ENCODE peak calls at places on chromosomes 13 and 19, in six cellular contexts. G is heart left ventricle, Q is A549, I is lower leg skin, T is HepG2, M is body of pancreas. Z is an unnamed sample.

GRCh38 chr13:99415851-99416331 is 85.4 kb upstream of the TM9SF2 start:
- DNase-seq in Q (no peak), I (peak), M (no peak), T (no peak), G (no peak), Z (no peak)

GRCh38 chr13:36163809-36164308 is 32.7 kb upstream of the DCLK1 start:
- DNase-seq in I (peak), Q (no peak), G (peak), T (no peak), M (peak), Z (no peak)

GRCh38 chr19:35106898-35107540 is 8.6 kb upstream of the FXYD3 start:
- DNase-seq in M (no peak), Q (no peak), I (no peak), G (no peak), T (no peak), Z (no peak)

GRCh38 chr13:111954681-111955411 is 112.1 kb upstream of the SOX1 start:
- DNase-seq in M (no peak), I (no peak), G (no peak), T (no peak), Q (no peak), Z (no peak)

GRCh38 chr13:90104764-90105163 is 1242.7 kb upstream of the MIR17HG start:
- DNase-seq in M (no peak), I (no peak), Q (no peak), T (no peak), G (no peak), Z (no peak)

GRCh38 chr19:41974652-41975051 is 15.5 kb upstream of the RABAC1 start:
- DNase-seq in G (no peak), Q (no peak), M (no peak), I (no peak), T (no peak), Z (no peak)

GRCh38 chr13:77891041-77891440 is 27.6 kb downstream of the EDNRB start:
- DNase-seq in T (no peak), I (no peak), Q (no peak), M (no peak), G (no peak), Z (no peak)

GRCh38 chr13:46864941-46865340 is 31.9 kb downstream of the HTR2A start:
- DNase-seq in G (no peak), T (no peak), M (no peak), I (no peak), Q (no peak), Z (no peak)

GRCh38 chr13:50459046-50459445 is 384.4 kb downstream of the DLEU7 start:
- DNase-seq in I (no peak), T (no peak), M (no peak), G (no peak), Q (no peak), Z (no peak)

GRCh38 chr13:46382224-46382623 is 4.8 kb downstream of the RUBCNL start:
- DNase-seq in T (no peak), M (no peak), Q (no peak), G (no peak), I (no peak), Z (no peak)

GRCh38 chr19:6963937-6964336 is 57.3 kb downstream of the MBD3L2B start:
- DNase-seq in I (no peak), G (no peak), T (no peak), Q (no peak), M (no peak), Z (no peak)

GRCh38 chr19:48290341-48290922 is 20.6 kb downstream of the ZNF114 start:
- DNase-seq in Q (peak), G (no peak), M (no peak), T (no peak), I (no peak), Z (peak)

GRCh38 chr19:50657672-50658437 is 8.6 kb downstream of the C19orf81 start:
- DNase-seq in M (peak), T (peak), Q (peak), G (peak), I (peak), Z (peak)

GRCh38 chr19:30419581-30420180 is 47.5 kb downstream of the ZNF536 start:
- DNase-seq in M (no peak), G (no peak), I (peak), T (no peak), Q (no peak), Z (peak)

GRCh38 chr19:35978271-35978670 is 16.7 kb upstream of the SDHAF1 start:
- DNase-seq in I (no peak), T (no peak), G (no peak), Q (no peak), M (no peak), Z (no peak)

GRCh38 chr19:16062789-16063188 is 13.5 kb upstream of the TPM4 start:
- DNase-seq in M (peak), I (peak), Q (no peak), G (no peak), T (no peak), Z (no peak)

GRCh38 chr13:65882810-65883209 is 1347.3 kb downstream of the PCDH9 start:
- DNase-seq in Q (no peak), M (no peak), G (no peak), T (no peak), I (no peak), Z (no peak)

GRCh38 chr19:10113592-10113963 is 2.1 kb downstream of the P2RY11 start:
- DNase-seq in T (no peak), Q (no peak), G (no peak), M (no peak), I (no peak), Z (no peak)

GRCh38 chr19:48970923-48971395 is 5.8 kb downstream of the FTL start:
- DNase-seq in Q (peak), I (peak), T (peak), M (peak), G (peak), Z (no peak)

GRCh38 chr13:106418556-106418955 is 116.9 kb downstream of the EFNB2 start:
- DNase-seq in Q (no peak), M (no peak), G (no peak), T (no peak), I (no peak), Z (no peak)

GRCh38 chr19:17576758-17577532 is 21.5 kb downstream of the COLGALT1 start:
- DNase-seq in G (no peak), M (no peak), Q (peak), I (peak), T (no peak), Z (peak)

GRCh38 chr19:44603201-44603945 is 10.0 kb upstream of the IGSF23 start:
- DNase-seq in Q (no peak), M (no peak), T (no peak), G (no peak), I (no peak), Z (peak)

GRCh38 chr19:44930088-44930487 is 11.9 kb upstream of the APOC4 start:
- DNase-seq in I (no peak), M (no peak), T (no peak), Q (no peak), G (no peak), Z (no peak)

GRCh38 chr13:20258208-20258962 is 26.3 kb upstream of the GJB6 start:
- DNase-seq in G (no peak), T (no peak), M (no peak), Q (peak), I (no peak), Z (no peak)

GRCh38 chr19:15584541-15585115 is 30.4 kb upstream of the CYP4F8 start:
- DNase-seq in Q (peak), M (peak), I (peak), G (peak), T (peak), Z (peak)

GRCh38 chr13:39410089-39410901 is 192.7 kb downstream of the LHFPL6 start:
- DNase-seq in G (no peak), M (no peak), T (no peak), Q (no peak), I (no peak), Z (no peak)

GRCh38 chr13:45194081-45194939 is 6.5 kb downstream of the KCTD4 start:
- DNase-seq in I (no peak), G (no peak), T (no peak), M (peak), Q (peak), Z (no peak)

GRCh38 chr19:41994521-41994971 is 516 bp upstream of the ATP1A3 start:
- DNase-seq in T (no peak), Q (no peak), I (no peak), G (no peak), M (no peak), Z (no peak)

GRCh38 chr13:57739089-57739488 is 107.5 kb downstream of the PCDH17 start:
- DNase-seq in T (no peak), I (no peak), Q (no peak), G (no peak), M (no peak), Z (no peak)

GRCh38 chr19:42207767-42208259 is 9.7 kb downstream of the DEDD2 start:
- DNase-seq in Q (peak), T (no peak), G (peak), I (no peak), M (no peak), Z (peak)

GRCh38 chr13:53405616-53406015 is 377.0 kb downstream of the OLFM4 start:
- DNase-seq in T (peak), Q (peak), M (no peak), G (no peak), I (no peak), Z (no peak)

DNA sequence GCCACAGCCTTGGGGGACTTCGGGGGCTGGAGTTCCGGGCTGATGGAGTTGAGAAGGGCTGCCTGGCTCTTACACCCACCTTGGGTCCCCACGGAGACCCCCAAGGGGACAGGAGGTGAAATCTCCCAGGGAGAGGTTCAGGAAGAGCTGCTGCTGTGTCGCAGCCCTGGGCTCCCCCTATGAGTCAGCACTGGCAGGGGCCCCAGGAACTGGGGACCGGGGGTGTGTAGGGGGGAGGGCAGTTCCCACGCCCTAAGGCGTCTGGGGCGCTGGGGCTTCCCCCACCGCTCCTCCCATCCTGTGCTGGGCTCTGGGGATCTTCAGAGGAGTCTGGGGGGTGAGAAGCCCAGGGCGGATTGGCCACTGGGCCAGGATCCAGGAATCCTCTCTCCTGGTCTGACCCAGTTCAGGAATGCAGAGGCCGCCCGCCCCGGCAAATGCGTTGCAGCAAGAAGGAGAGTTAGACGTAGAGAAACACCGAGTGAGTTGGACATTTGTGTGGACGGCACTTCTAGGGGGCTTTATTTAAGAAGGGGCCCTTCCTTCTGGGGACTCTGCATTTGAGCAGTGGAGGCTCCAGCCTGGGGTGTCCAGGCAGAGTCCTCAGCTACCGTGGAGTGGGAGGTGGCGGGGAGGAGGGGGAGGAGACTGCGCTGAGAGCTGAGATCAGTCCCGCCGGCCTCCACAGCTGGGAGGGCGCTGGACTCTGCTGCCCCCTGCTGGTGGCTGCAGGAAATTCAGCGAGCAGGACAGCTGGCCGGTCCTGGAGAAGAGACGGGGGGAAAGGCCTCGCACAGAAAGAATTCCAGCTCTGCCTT is 15.0 kb upstream of the NANOS3 start:
- DNase-seq in Q (peak), T (peak), G (peak), I (peak), M (peak), Z (peak)
- TF ChIP-seq POLR2A in Q (no peak), T (no peak), G (no peak), I (no peak), M (peak), Z (peak)

DNA sequence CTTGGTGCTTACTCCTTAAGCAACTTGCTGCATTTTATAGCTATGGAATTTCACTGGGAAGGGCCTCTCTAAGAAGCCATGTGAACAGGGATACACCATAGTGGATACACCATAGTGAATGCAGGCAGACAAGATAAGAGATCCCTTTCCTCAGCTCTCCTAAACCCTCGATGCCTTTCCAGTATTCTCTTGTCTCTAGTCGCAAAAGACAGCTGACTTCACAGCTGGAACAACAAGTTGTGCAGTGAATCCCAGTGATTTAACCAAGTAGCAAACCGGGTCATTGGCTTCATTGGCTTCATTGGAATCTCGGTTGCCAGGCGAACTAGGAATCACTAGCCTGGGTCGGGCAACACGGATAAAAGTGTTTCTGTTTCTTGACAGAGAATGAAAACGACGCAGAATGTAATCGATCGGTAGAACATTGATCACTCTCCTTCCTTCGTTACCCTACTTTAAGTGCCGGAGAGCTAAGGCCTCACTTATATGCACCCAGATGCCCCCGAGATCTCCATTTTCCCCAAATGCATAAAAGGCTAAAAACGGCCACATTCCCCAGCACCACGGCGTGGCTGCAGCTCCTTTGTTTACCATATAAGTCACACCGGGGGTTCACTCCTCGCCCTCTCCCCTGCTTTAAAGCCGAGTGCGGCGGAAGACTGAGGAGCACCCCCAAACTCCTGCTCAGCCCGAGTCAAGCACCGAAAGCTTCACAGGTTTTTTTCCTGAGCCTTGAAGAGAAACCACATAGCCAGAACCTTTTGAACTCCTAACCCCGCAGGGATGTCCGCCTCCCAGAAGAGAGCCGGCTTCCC is 674 bp downstream of the TRPC4 start:
- DNase-seq in G (no peak), Q (no peak), I (no peak), T (no peak), M (no peak), Z (no peak)
- TF ChIP-seq POLR2A in G (no peak), Q (no peak), I (no peak), T (no peak), M (no peak), Z (no peak)

DNA sequence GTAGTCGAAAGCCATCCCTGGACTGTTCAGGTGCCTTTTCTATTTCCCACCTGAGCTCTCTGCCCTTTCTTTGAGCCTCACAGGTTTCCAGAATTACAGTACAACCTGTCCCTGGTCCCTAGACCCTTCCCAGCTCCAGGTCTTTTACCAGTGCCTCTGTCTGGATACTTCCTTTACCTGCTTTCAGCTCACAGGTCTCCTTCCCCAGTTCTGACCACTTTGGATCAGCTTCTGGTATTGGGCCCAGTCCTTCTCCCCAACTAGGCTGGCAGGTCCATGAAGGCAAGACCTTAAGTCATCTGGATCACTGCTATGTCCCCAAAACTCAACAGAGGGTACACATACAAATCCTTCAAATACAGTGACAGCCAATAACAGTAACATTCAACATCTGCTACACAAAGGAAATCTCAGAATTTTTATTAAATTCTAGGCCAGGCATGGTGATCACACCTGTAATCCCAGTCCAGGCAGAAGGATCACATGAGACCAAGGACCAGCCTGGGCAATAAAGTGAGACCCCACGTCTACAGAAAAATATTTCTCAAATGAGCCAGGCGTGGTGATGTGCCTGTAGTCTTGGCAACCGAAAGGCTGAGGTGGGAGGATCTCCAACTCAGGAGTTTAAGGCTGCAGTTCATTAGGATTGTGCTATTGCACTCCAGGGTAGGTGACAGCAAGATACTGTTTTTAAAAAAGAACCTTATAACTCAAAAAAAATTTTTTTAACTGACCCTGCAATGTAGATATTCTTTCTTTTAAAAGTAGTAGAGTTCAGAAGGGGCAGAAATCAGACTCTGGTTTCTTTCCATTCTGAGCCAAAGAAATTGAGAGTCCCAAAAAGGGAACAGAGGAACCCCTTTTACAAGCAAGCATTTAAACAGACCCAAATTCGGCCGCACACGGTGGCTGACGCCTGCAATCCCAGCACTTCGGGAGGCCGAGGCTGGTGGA is 1.3 kb downstream of the RPS16 start:
- DNase-seq in Q (peak), M (no peak), G (no peak), I (no peak), T (no peak), Z (no peak)
- TF ChIP-seq POLR2A in Q (no peak), M (no peak), G (no peak), I (no peak), T (no peak), Z (no peak)

DNA sequence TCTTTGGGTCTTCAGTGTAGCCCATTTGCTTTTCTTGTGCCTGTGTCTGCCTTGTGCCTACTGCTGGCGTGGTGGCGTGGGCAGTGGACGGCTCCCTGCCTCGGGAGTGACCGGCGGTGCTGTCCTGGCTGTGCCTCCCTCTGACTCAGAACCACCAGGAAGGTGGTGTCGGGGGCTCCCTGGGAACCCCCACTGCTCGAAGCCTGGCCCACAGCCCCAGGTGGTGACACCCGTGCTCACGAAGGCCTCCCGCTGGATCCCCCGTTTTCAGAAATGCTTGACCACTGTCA is 5.1 kb upstream of the AMH start:
- DNase-seq in Q (no peak), G (no peak), M (no peak), I (no peak), T (no peak), Z (no peak)
- TF ChIP-seq POLR2A in Q (no peak), G (no peak), M (no peak), I (no peak), T (no peak), Z (no peak)

DNA sequence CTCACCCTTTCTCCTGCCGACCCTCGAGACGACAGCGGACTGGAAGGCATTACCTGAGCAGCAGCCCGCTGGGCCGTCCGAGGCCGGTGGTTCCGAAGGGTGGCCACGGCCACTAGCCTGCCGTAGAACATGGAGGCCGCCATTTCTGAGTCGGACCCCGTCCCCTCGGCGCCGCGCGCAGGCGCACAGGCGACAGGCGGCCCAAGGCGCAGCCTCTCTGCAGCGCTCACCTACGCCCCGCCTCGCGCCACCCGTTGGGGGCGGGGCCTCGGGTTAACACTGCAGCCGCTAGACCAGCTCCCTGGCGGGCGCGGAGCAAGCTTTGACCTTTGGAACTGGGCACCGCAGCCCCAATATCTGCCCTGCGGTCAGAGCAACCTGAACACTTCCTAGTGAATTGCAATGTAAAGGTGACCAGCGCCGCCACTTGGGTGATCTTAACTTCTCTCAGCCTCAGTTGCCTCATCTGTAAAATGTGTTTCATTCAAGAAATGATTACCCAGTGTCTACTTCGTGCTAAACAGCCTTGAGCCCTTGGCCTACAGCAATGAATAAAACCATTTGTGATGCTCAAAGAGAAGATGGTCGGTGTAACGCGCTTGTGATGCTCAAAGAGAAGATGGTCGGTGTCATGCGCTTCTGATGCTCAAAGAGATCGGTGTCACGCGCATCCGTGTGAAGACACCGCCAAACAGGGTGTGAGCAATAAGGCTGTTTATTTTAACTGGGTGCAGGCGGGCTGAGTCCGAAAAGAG is at the start of gene SUCLA2:
- DNase-seq in Q (peak), M (peak), T (peak), G (peak), I (peak), Z (peak)
- TF ChIP-seq POLR2A in Q (peak), M (peak), T (peak), G (no peak), I (no peak), Z (peak)

Z was measured in H54.